ENCODE peak calls at places on chromosomes 11 and 22, in eight cellular contexts. T, R, O, I, B, U, M and L are unnamed samples.

GRCh38 chr11:34416746-34417145 is 22.0 kb upstream of the CAT start:
- DNase-seq in T (no peak), R (no peak), O (no peak), I (peak), B (no peak), U (no peak), M (no peak), L (no peak)

GRCh38 chr11:31903225-31904074 is 92.3 kb upstream of the PAX6 start:
- DNase-seq in T (no peak), R (no peak), O (no peak), I (no peak), B (no peak), U (no peak), M (no peak), L (no peak)

GRCh38 chr11:4606231-4607015 is 1.6 kb downstream of the TRIM68 start:
- DNase-seq in T (no peak), R (peak), O (no peak), I (peak), B (no peak), U (no peak), M (no peak), L (no peak)

GRCh38 chr11:117613521-117613920 is 183.5 kb downstream of the DSCAML1 start:
- DNase-seq in T (no peak), R (no peak), O (peak), I (no peak), B (no peak), U (peak), M (no peak), L (no peak)

GRCh38 chr11:63888170-63889086 is 28.5 kb downstream of the RCOR2 start:
- DNase-seq in T (peak), R (peak), O (peak), I (peak), B (peak), U (peak), M (peak), L (no peak)

GRCh38 chr11:17512101-17512500 is 32.1 kb downstream of the USH1C start:
- DNase-seq in T (no peak), R (no peak), O (no peak), I (no peak), B (no peak), U (no peak), M (no peak), L (no peak)

GRCh38 chr11:9276571-9276970 is 11.4 kb upstream of the DENND5A start:
- DNase-seq in T (no peak), R (no peak), O (no peak), I (no peak), B (peak), U (no peak), M (no peak), L (no peak)

GRCh38 chr11:46631676-46632075 is 14.3 kb downstream of the ATG13 start:
- DNase-seq in T (no peak), R (no peak), O (no peak), I (no peak), B (no peak), U (no peak), M (no peak), L (no peak)

GRCh38 chr11:12777208-12777874 is 103.1 kb downstream of the TEAD1 start:
- DNase-seq in T (no peak), R (peak), O (no peak), I (peak), B (no peak), U (no peak), M (no peak), L (no peak)

GRCh38 chr22:38554281-38554680 is 15.7 kb downstream of the DMC1 start:
- DNase-seq in T (no peak), R (no peak), O (no peak), I (peak), B (no peak), U (no peak), M (no peak), L (no peak)

GRCh38 chr11:62324738-62325556 is 12.3 kb upstream of the ASRGL1 start:
- DNase-seq in T (no peak), R (peak), O (peak), I (peak), B (peak), U (peak), M (peak), L (peak)

GRCh38 chr22:30183861-30184278 is 62.7 kb downstream of the LIF start:
- DNase-seq in T (no peak), R (peak), O (no peak), I (no peak), B (no peak), U (no peak), M (no peak), L (no peak)

GRCh38 chr11:14308114-14308896 is 50.7 kb downstream of the RRAS2 start:
- DNase-seq in T (no peak), R (peak), O (peak), I (peak), B (peak), U (peak), M (peak), L (peak)

GRCh38 chr22:22738959-22739585 is 94.7 kb downstream of the GGTLC2 start:
- DNase-seq in T (no peak), R (no peak), O (no peak), I (no peak), B (no peak), U (no peak), M (no peak), L (no peak)

GRCh38 chr22:27647540-27647939 is 154.0 kb downstream of the MN1 start:
- DNase-seq in T (no peak), R (no peak), O (no peak), I (no peak), B (no peak), U (no peak), M (peak), L (no peak)

GRCh38 chr22:44571566-44572413 is 73.8 kb upstream of the RTL6 start:
- DNase-seq in T (no peak), R (no peak), O (no peak), I (no peak), B (no peak), U (no peak), M (no peak), L (no peak)

GRCh38 chr11:44032304-44033085 is 15.3 kb upstream of the ACCSL start:
- DNase-seq in T (no peak), R (peak), O (no peak), I (peak), B (no peak), U (no peak), M (no peak), L (no peak)

GRCh38 chr11:45444796-45445195 is 158.7 kb upstream of the SYT13 start:
- DNase-seq in T (no peak), R (no peak), O (no peak), I (no peak), B (no peak), U (no peak), M (no peak), L (no peak)

GRCh38 chr11:111555255-111555654 is 14.7 kb downstream of the LAYN start:
- DNase-seq in T (peak), R (no peak), O (no peak), I (peak), B (no peak), U (no peak), M (no peak), L (no peak)

GRCh38 chr22:50302564-50302963 is 4.9 kb downstream of the PLXNB2 start:
- DNase-seq in T (no peak), R (no peak), O (no peak), I (peak), B (no peak), U (no peak), M (no peak), L (no peak)

GRCh38 chr11:97739892-97740782 is 1280.6 kb upstream of the CNTN5 start:
- DNase-seq in T (no peak), R (peak), O (no peak), I (peak), B (no peak), U (no peak), M (no peak), L (no peak)

GRCh38 chr22:28801845-28802594 is 1.7 kb upstream of the XBP1 start:
- DNase-seq in T (no peak), R (no peak), O (no peak), I (no peak), B (peak), U (peak), M (no peak), L (no peak)

GRCh38 chr11:9982796-9983579 is 311.0 kb downstream of the SBF2 start:
- DNase-seq in T (no peak), R (no peak), O (peak), I (no peak), B (no peak), U (peak), M (peak), L (peak)

GRCh38 chr11:133681901-133682300 is 149.6 kb upstream of the OPCML start:
- DNase-seq in T (no peak), R (no peak), O (peak), I (no peak), B (no peak), U (peak), M (no peak), L (no peak)

GRCh38 chr22:37822079-37822833 is 926 bp upstream of the GALR3 start:
- DNase-seq in T (no peak), R (no peak), O (peak), I (peak), B (no peak), U (peak), M (no peak), L (no peak)

GRCh38 chr11:125347261-125347585 is 148.8 kb downstream of the FEZ1 start:
- DNase-seq in T (no peak), R (no peak), O (peak), I (no peak), B (no peak), U (no peak), M (no peak), L (no peak)

GRCh38 chr22:38863531-38864131 is 8.4 kb downstream of the CBX6 start:
- DNase-seq in T (no peak), R (no peak), O (no peak), I (no peak), B (no peak), U (no peak), M (peak), L (no peak)

GRCh38 chr22:49210606-49211005 is 617.1 kb downstream of the BRD1 start:
- DNase-seq in T (no peak), R (no peak), O (no peak), I (no peak), B (no peak), U (no peak), M (no peak), L (no peak)

GRCh38 chr22:45210577-45211431 is 29.9 kb downstream of the KIAA0930 start:
- DNase-seq in T (peak), R (no peak), O (no peak), I (peak), B (no peak), U (no peak), M (no peak), L (no peak)

GRCh38 chr11:96156379-96156722 is 186.6 kb downstream of the MAML2 start:
- DNase-seq in T (peak), R (no peak), O (no peak), I (peak), B (no peak), U (no peak), M (no peak), L (no peak)
- H2AFZ ChIP-seq in T (no peak), R (no peak), O (no peak), I (no peak), B (no peak), U (no peak), M (no peak), L (peak)

GRCh38 chr11:61198948-61199523 is 4.3 kb upstream of the PGA3 start:
- DNase-seq in T (peak), R (no peak), O (no peak), I (no peak), B (no peak), U (no peak), M (no peak), L (no peak)

GRCh38 chr11:61195710-61196109 is 7.6 kb upstream of the PGA3 start:
- DNase-seq in T (no peak), R (no peak), O (no peak), I (no peak), B (no peak), U (no peak), M (no peak), L (no peak)

GRCh38 chr11:61198391-61198790 is 4.9 kb upstream of the PGA3 start:
- DNase-seq in T (peak), R (no peak), O (no peak), I (no peak), B (no peak), U (no peak), M (no peak), L (no peak)

GRCh38 chr11:61193596-61193995 is 9.7 kb upstream of the PGA3 start:
- DNase-seq in T (no peak), R (no peak), O (no peak), I (no peak), B (no peak), U (peak), M (no peak), L (no peak)

GRCh38 chr11:61195016-61195695 is 8.2 kb upstream of the PGA3 start:
- DNase-seq in T (no peak), R (no peak), O (no peak), I (no peak), B (no peak), U (no peak), M (no peak), L (no peak)
- H2AFZ ChIP-seq in T (no peak), R (no peak), O (no peak), I (no peak), B (no peak), U (peak), M (no peak), L (no peak)

GRCh38 chr22:35913925-35914324 is 114.7 kb downstream of the RBFOX2 start:
- DNase-seq in T (no peak), R (no peak), O (peak), I (no peak), B (no peak), U (no peak), M (no peak), L (no peak)

GRCh38 chr22:35915477-35916013 is 113.1 kb downstream of the RBFOX2 start:
- DNase-seq in T (no peak), R (peak), O (peak), I (peak), B (no peak), U (no peak), M (no peak), L (no peak)

GRCh38 chr22:35914357-35914664 is 114.3 kb downstream of the RBFOX2 start:
- DNase-seq in T (no peak), R (no peak), O (no peak), I (no peak), B (no peak), U (no peak), M (no peak), L (no peak)

GRCh38 chr22:35912668-35913067 is 116.0 kb downstream of the RBFOX2 start:
- DNase-seq in T (no peak), R (no peak), O (no peak), I (no peak), B (no peak), U (no peak), M (no peak), L (no peak)

DNA sequence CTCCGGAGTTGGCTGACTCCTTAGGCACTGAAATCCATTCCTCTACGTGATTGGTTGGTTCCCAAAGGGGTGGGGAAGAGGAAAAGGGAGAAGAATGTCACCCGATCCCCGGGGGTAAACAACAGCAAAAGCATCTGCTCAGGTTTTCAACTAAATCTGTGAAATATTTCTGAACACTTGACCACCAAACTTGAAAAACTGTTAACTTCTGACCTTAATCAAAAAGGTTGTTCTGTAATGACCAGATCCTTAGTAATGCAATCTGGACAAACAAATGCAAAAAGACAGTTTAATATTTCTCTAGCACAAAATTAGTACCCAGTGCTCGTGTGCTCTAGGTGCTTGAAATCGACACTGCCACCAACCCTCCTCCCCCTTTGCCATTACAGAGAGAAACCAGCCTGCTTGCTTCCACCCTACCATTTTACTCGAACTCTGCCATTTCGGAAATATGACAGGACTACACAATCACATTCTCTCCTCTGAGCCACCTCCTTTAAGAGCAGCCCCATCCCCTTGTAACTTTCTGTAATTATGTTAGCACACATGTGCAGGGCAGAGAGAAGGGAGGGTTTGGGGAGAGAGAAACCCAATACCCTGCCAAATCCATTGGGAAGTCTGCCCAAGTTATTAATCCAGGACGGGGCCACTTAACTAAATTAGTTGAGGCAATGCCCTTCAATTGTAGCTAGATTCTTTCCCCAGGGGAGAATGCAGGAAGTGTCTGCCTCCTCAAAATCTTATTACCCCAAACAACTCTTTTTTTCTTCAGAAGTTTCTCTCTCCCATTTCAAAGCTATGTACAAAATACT is 113.8 kb downstream of the RBFOX2 start:
- DNase-seq in T (peak), R (peak), O (peak), I (peak), B (no peak), U (peak), M (peak), L (peak)
- H2AFZ ChIP-seq in T (peak), R (no peak), O (peak), I (peak), B (no peak), U (no peak), M (peak), L (no peak)

GRCh38 chr11:65569973-65570918 is at the start of gene ZNRD2:
- DNase-seq in T (peak), R (peak), O (peak), I (peak), B (peak), U (peak), M (peak), L (peak)
- H2AFZ ChIP-seq in T (peak), R (peak), O (peak), I (peak), B (peak), U (peak), M (peak), L (no peak)

DNA sequence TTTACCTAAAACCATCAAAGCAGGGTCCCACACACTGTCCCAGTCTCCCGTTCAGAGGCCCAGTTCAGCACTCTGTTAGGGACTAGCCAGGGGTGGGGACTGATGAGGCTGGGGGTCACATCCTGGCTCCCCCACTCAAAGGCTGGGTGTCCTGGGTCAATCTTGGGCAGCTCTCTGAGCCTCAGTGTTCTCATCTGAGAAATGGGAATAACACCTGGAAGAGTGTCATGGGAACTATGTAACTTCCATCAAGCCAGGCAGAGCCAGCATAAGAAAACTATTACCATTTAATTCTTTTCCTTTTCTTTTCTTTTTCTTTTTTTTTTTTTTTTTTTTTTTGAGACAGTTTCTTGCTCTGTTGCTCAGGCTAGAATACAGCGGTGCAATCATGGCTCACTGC is 38.4 kb downstream of the TPST2 start:
- DNase-seq in T (no peak), R (no peak), O (no peak), I (no peak), B (no peak), U (no peak), M (no peak), L (no peak)
- H2AFZ ChIP-seq in T (no peak), R (no peak), O (no peak), I (no peak), B (no peak), U (no peak), M (no peak), L (no peak)

GRCh38 chr11:129911298-129911697 is 15.9 kb upstream of the NFRKB start:
- DNase-seq in T (no peak), R (peak), O (no peak), I (peak), B (no peak), U (no peak), M (no peak), L (no peak)
- H2AFZ ChIP-seq in T (no peak), R (no peak), O (no peak), I (peak), B (no peak), U (no peak), M (no peak), L (no peak)